ENCODE peak calls at places on chromosome 6, in nine cellular contexts. W is CD8-positive, alpha-beta T cell; X is activated CD4-positive, alpha-beta T cell treated with anti-CD3 and anti-CD28 coated beads for 1 hour; H is NCI-H1436; G is stimulated activated CD8-positive, alpha-beta memory T cell treated with anti-CD3 and anti-CD28 coated beads, Interleukin-2, amount 100 ng/mL, for 1 hour; N is NB4; A is effector CD4-positive, alpha-beta T cell; P is GM03348; Y is heart left ventricle. B is an unnamed sample.

GRCh38 chr6:9540534-9541126 is 874.2 kb downstream of the TFAP2A start:
- DNase-seq in W (no peak), X (no peak), H (peak; percentile 50), G (no peak), N (peak; percentile 62), A (no peak), P (peak; percentile 46), Y (no peak), B (no peak)

GRCh38 chr6:139344186-139344963 is 30.1 kb downstream of the CITED2 start:
- DNase-seq in W (no peak), X (no peak), H (no peak), G (no peak), N (no peak), A (no peak), P (no peak), Y (no peak), B (no peak)

GRCh38 chr6:56531839-56532595 is 110.7 kb downstream of the DST start:
- DNase-seq in W (no peak), X (no peak), H (no peak), G (no peak), N (no peak), A (no peak), P (no peak), Y (no peak), B (no peak)

GRCh38 chr6:81086931-81087330 is 665.5 kb downstream of the TENT5A start:
- DNase-seq in W (no peak), X (no peak), H (no peak), G (no peak), N (no peak), A (no peak), P (no peak), Y (no peak), B (no peak)

GRCh38 chr6:155181498-155181897 is 82.3 kb upstream of the CLDN20 start:
- DNase-seq in W (no peak), X (no peak), H (no peak), G (no peak), N (no peak), A (no peak), P (no peak), Y (no peak), B (no peak)

GRCh38 chr6:135251964-135252429 is 70.9 kb downstream of the MYB start:
- DNase-seq in W (no peak), X (no peak), H (no peak), G (no peak), N (peak; percentile 28), A (no peak), P (no peak), Y (no peak), B (no peak)

GRCh38 chr6:52109073-52109635 is 21.7 kb upstream of the PKHD1 start:
- DNase-seq in W (no peak), X (no peak), H (no peak), G (no peak), N (no peak), A (no peak), P (no peak), Y (no peak), B (no peak)

GRCh38 chr6:5706094-5707033 is 300.4 kb downstream of the NRN1 start:
- DNase-seq in W (no peak), X (no peak), H (no peak), G (no peak), N (no peak), A (no peak), P (peak; percentile 36), Y (no peak), B (no peak)

GRCh38 chr6:132391391-132392291 is 9.6 kb downstream of the MOXD1 start:
- DNase-seq in W (no peak), X (no peak), H (no peak), G (no peak), N (no peak), A (no peak), P (peak; percentile 78), Y (peak; percentile 18), B (no peak)

GRCh38 chr6:33980176-33980805 is 165.6 kb downstream of the GRM4 start:
- DNase-seq in W (no peak), X (no peak), H (no peak), G (no peak), N (no peak), A (no peak), P (no peak), Y (no peak), B (no peak)

GRCh38 chr6:37650071-37650481 is 47.6 kb downstream of the MDGA1 start:
- DNase-seq in W (no peak), X (no peak), H (no peak), G (no peak), N (no peak), A (no peak), P (no peak), Y (no peak), B (no peak)

B was measured in RWPE2.